ENCODE peak calls at places on chromosomes 6 and 20, in four cellular contexts. One of them, this sample, is unnamed.
A peak's percentile ranks its signal among the peaks of the same experiment; 100 is the strongest.

GRCh38 chr6:29887819-29888581 is 54.3 kb upstream of the HLA-A start:
- DNase-seq in bronchial epithelial cell: peak; percentile 13
- DNase-seq in cardiac muscle cell: peak; percentile 51
- DNase-seq in heart right ventricle: peak; percentile 82
- DNase-seq in this sample: peak; percentile 62

GRCh38 chr6:11044712-11045167 is 635 bp upstream of the ELOVL2 start:
- DNase-seq in bronchial epithelial cell: no peak
- DNase-seq in cardiac muscle cell: no peak
- DNase-seq in heart right ventricle: no peak
- DNase-seq in this sample: no peak

GRCh38 chr6:138637822-138638221 is 135.7 kb upstream of the CCDC28A start:
- DNase-seq in bronchial epithelial cell: no peak
- DNase-seq in cardiac muscle cell: no peak
- DNase-seq in heart right ventricle: no peak
- DNase-seq in this sample: no peak

GRCh38 chr6:131101911-131102680 is 33.2 kb upstream of the AKAP7 start:
- DNase-seq in bronchial epithelial cell: peak; percentile 48
- DNase-seq in cardiac muscle cell: no peak
- DNase-seq in heart right ventricle: no peak
- DNase-seq in this sample: no peak

GRCh38 chr6:130500693-130501092 is 134.9 kb downstream of the TMEM200A start:
- DNase-seq in bronchial epithelial cell: no peak
- DNase-seq in cardiac muscle cell: peak; percentile 13
- DNase-seq in heart right ventricle: no peak
- DNase-seq in this sample: no peak

GRCh38 chr20:59455392-59456341 is 148.7 kb upstream of the PHACTR3 start:
- DNase-seq in bronchial epithelial cell: peak; percentile 2
- DNase-seq in cardiac muscle cell: peak; percentile 21
- DNase-seq in heart right ventricle: peak; percentile 28
- DNase-seq in this sample: no peak

GRCh38 chr6:16799279-16800193 is 38.3 kb upstream of the ATXN1 start:
- DNase-seq in bronchial epithelial cell: peak; percentile 77
- DNase-seq in cardiac muscle cell: peak; percentile 16
- DNase-seq in heart right ventricle: no peak
- DNase-seq in this sample: no peak

GRCh38 chr6:131250121-131250520 is 114.9 kb downstream of the AKAP7 start:
- DNase-seq in bronchial epithelial cell: peak; percentile 51
- DNase-seq in cardiac muscle cell: peak; percentile 81
- DNase-seq in heart right ventricle: peak; percentile 31
- DNase-seq in this sample: no peak

GRCh38 chr6:43746613-43747101 is 23.4 kb upstream of the VEGFA start:
- DNase-seq in bronchial epithelial cell: no peak
- DNase-seq in cardiac muscle cell: peak; percentile 49
- DNase-seq in heart right ventricle: peak; percentile 35
- DNase-seq in this sample: no peak

GRCh38 chr6:92930212-92930611 is 489.1 kb downstream of the EPHA7 start:
- DNase-seq in bronchial epithelial cell: no peak
- DNase-seq in cardiac muscle cell: no peak
- DNase-seq in heart right ventricle: no peak
- DNase-seq in this sample: no peak

GRCh38 chr6:44659676-44660170 is 272.2 kb downstream of the CDC5L start:
- DNase-seq in bronchial epithelial cell: no peak
- DNase-seq in cardiac muscle cell: peak; percentile 60
- DNase-seq in heart right ventricle: no peak
- DNase-seq in this sample: no peak

GRCh38 chr6:131931063-131931745 is 20.0 kb downstream of the CCN2 start:
- DNase-seq in bronchial epithelial cell: no peak
- DNase-seq in cardiac muscle cell: peak; percentile 46
- DNase-seq in heart right ventricle: no peak
- DNase-seq in this sample: no peak

GRCh38 chr6:15248451-15249370 is 2.8 kb downstream of the JARID2 start:
- DNase-seq in bronchial epithelial cell: peak; percentile 80
- DNase-seq in cardiac muscle cell: peak; percentile 99
- DNase-seq in heart right ventricle: peak; percentile 92
- DNase-seq in this sample: peak; percentile 83

GRCh38 chr6:113763883-113764282 is 93.3 kb upstream of the MARCKS start:
- DNase-seq in bronchial epithelial cell: peak; percentile 100
- DNase-seq in cardiac muscle cell: peak; percentile 53
- DNase-seq in heart right ventricle: no peak
- DNase-seq in this sample: peak; percentile 98

GRCh38 chr6:152160346-152160745 is 352.9 kb downstream of the ESR1 start:
- DNase-seq in bronchial epithelial cell: peak; percentile 30
- DNase-seq in cardiac muscle cell: no peak
- DNase-seq in heart right ventricle: no peak
- DNase-seq in this sample: peak; percentile 49

GRCh38 chr20:53739799-53740785 is 146.5 kb upstream of the ZNF217 start:
- DNase-seq in bronchial epithelial cell: peak; percentile 63
- DNase-seq in cardiac muscle cell: peak; percentile 45
- DNase-seq in heart right ventricle: no peak
- DNase-seq in this sample: peak; percentile 27

GRCh38 chr20:62643521-62644043 is 1.3 kb downstream of the SLCO4A1 start:
- DNase-seq in bronchial epithelial cell: no peak
- DNase-seq in cardiac muscle cell: no peak
- DNase-seq in heart right ventricle: no peak
- DNase-seq in this sample: no peak

GRCh38 chr20:62644044-62644795 is 1.9 kb downstream of the SLCO4A1 start:
- DNase-seq in bronchial epithelial cell: no peak
- DNase-seq in cardiac muscle cell: no peak
- DNase-seq in heart right ventricle: no peak
- DNase-seq in this sample: no peak

GRCh38 chr20:62642666-62643520 is 590 bp downstream of the SLCO4A1 start:
- DNase-seq in bronchial epithelial cell: no peak
- DNase-seq in cardiac muscle cell: no peak
- DNase-seq in heart right ventricle: peak; percentile 36
- DNase-seq in this sample: peak; percentile 50

GRCh38 chr20:62640870-62641748 is 1.2 kb upstream of the SLCO4A1 start:
- DNase-seq in bronchial epithelial cell: no peak
- DNase-seq in cardiac muscle cell: no peak
- DNase-seq in heart right ventricle: no peak
- DNase-seq in this sample: no peak

DNA sequence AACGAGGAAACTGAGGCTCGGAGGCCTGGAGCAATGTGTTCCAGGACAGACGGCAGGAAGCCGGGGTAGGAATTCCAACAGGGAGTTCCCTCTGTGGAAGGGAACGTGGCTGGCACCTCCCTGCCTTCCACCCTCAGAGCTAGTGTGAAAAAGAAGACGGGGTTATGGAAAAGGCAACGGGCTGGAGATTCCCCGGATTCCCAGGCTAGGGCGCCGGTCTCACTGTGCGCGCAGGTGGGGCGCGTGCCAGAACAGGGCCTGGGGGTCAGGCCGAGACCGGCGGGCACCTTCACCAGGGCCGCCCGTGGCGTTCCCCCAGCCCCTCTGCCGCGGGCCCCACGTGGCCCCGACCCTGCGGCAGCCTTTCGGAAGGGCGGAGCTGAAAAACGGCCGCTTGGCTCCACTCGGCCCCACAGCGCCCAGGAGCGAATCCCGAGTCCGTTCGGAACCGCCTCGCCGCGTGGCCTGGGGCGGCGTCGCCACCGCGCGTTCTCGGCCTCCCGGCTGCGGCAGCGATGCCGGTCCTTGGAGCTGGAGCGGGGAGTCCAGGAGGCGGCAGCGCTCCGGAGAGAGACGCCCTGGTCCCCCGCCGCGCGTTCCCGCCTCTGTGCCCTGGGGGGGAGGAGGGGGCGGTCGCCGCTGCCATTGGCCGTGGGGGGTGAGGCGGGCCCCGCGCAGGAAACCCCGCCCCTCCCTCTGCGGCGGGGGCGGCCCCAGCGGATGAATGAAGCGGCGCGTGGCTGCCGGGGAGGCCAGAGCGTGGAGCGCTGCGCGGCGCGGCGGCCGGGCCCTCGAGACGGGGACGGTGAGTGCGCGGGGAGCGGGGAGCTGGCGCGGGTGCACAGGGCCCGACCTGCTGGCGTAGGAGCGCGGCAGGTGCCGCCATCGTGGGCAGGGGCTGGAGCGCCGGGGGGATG is at the start of gene SLCO4A1:
- DNase-seq in bronchial epithelial cell: no peak
- DNase-seq in cardiac muscle cell: peak; percentile 55
- DNase-seq in heart right ventricle: peak; percentile 86
- DNase-seq in this sample: no peak
- H3K27me3 ChIP-seq in bronchial epithelial cell: peaks cover 56% of the 10 kb centered on the region
- H3K27me3 ChIP-seq in cardiac muscle cell: peaks cover 69% of the 10 kb centered on the region
- H3K27me3 ChIP-seq in heart right ventricle: no peaks in the 10 kb centered on the region
- H3K27me3 ChIP-seq in this sample: peaks cover 67% of the 10 kb centered on the region

GRCh38 chr20:50340586-50340985 is 150.0 kb downstream of the CEBPB start:
- DNase-seq in bronchial epithelial cell: no peak
- DNase-seq in cardiac muscle cell: no peak
- DNase-seq in heart right ventricle: no peak
- DNase-seq in this sample: no peak
- TF ChIP-seq CTCF in bronchial epithelial cell: no peak
- TF ChIP-seq CTCF in cardiac muscle cell: no peak
- TF ChIP-seq CTCF in heart right ventricle: no peak
- TF ChIP-seq CTCF in this sample: no peak

GRCh38 chr20:23255658-23256385 is 94.8 kb upstream of the NXT1 start:
- DNase-seq in bronchial epithelial cell: no peak
- DNase-seq in cardiac muscle cell: peak; percentile 50
- DNase-seq in heart right ventricle: no peak
- DNase-seq in this sample: no peak

GRCh38 chr20:23253524-23253923 is 97.1 kb upstream of the NXT1 start:
- DNase-seq in bronchial epithelial cell: no peak
- DNase-seq in cardiac muscle cell: no peak
- DNase-seq in heart right ventricle: no peak
- DNase-seq in this sample: no peak

GRCh38 chr20:23255106-23255505 is 95.5 kb upstream of the NXT1 start:
- DNase-seq in bronchial epithelial cell: no peak
- DNase-seq in cardiac muscle cell: no peak
- DNase-seq in heart right ventricle: no peak
- DNase-seq in this sample: no peak

GRCh38 chr20:23254505-23254904 is 96.1 kb upstream of the NXT1 start:
- DNase-seq in bronchial epithelial cell: no peak
- DNase-seq in cardiac muscle cell: no peak
- DNase-seq in heart right ventricle: no peak
- DNase-seq in this sample: no peak

GRCh38 chr20:23254034-23254433 is 96.6 kb upstream of the NXT1 start:
- DNase-seq in bronchial epithelial cell: no peak
- DNase-seq in cardiac muscle cell: no peak
- DNase-seq in heart right ventricle: no peak
- DNase-seq in this sample: no peak
- H3K27me3 ChIP-seq in bronchial epithelial cell: no peaks in the 10 kb centered on the region
- H3K27me3 ChIP-seq in cardiac muscle cell: no peaks in the 10 kb centered on the region
- H3K27me3 ChIP-seq in heart right ventricle: no peaks in the 10 kb centered on the region
- H3K27me3 ChIP-seq in this sample: no peaks in the 10 kb centered on the region

GRCh38 chr6:170293881-170294755 is 3.2 kb upstream of the DLL1 start:
- DNase-seq in bronchial epithelial cell: no peak
- DNase-seq in cardiac muscle cell: no peak
- DNase-seq in heart right ventricle: no peak
- DNase-seq in this sample: no peak

GRCh38 chr6:170292111-170292777 is 1.4 kb upstream of the DLL1 start:
- DNase-seq in bronchial epithelial cell: no peak
- DNase-seq in cardiac muscle cell: no peak
- DNase-seq in heart right ventricle: no peak
- DNase-seq in this sample: no peak

GRCh38 chr6:170292778-170293164 is 1.9 kb upstream of the DLL1 start:
- DNase-seq in bronchial epithelial cell: peak; percentile 46
- DNase-seq in cardiac muscle cell: no peak
- DNase-seq in heart right ventricle: no peak
- DNase-seq in this sample: no peak

GRCh38 chr6:170294813-170295518 is 4.1 kb upstream of the DLL1 start:
- DNase-seq in bronchial epithelial cell: no peak
- DNase-seq in cardiac muscle cell: no peak
- DNase-seq in heart right ventricle: no peak
- DNase-seq in this sample: no peak

DNA sequence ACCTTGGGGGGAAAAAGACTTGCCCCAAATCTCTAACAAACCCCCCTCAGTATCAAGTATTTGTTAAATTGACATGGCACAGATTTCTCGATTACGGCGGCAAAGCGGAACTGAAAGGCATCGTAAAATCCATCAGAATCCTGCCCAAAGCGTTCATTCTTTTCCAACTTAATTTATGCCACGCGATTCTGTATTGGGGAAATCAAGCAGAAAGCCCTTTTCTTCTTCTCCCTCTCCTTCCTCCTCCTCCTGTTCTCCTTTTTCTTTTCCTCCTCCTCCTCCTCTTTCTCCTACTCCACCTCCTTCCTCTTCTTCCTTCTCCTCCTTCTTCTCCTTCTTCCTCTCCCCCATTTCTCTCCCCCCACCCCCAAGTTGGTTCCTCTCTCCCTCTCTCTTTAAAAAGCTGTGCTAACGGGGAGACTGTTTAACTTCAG is 2.5 kb upstream of the DLL1 start:
- DNase-seq in bronchial epithelial cell: no peak
- DNase-seq in cardiac muscle cell: no peak
- DNase-seq in heart right ventricle: no peak
- DNase-seq in this sample: no peak
- TF ChIP-seq CTCF in bronchial epithelial cell: no peak
- TF ChIP-seq CTCF in cardiac muscle cell: no peak
- TF ChIP-seq CTCF in heart right ventricle: no peak
- TF ChIP-seq CTCF in this sample: no peak

GRCh38 chr6:107523794-107524193 is 33.9 kb downstream of the SOBP start:
- DNase-seq in bronchial epithelial cell: no peak
- DNase-seq in cardiac muscle cell: no peak
- DNase-seq in heart right ventricle: no peak
- DNase-seq in this sample: no peak

GRCh38 chr6:107517274-107517673 is 27.4 kb downstream of the SOBP start:
- DNase-seq in bronchial epithelial cell: no peak
- DNase-seq in cardiac muscle cell: no peak
- DNase-seq in heart right ventricle: no peak
- DNase-seq in this sample: no peak

GRCh38 chr6:107523054-107523791 is 33.3 kb downstream of the SOBP start:
- DNase-seq in bronchial epithelial cell: no peak
- DNase-seq in cardiac muscle cell: no peak
- DNase-seq in heart right ventricle: no peak
- DNase-seq in this sample: no peak
- H3K27me3 ChIP-seq in bronchial epithelial cell: no peaks in the 10 kb centered on the region
- H3K27me3 ChIP-seq in cardiac muscle cell: no peaks in the 10 kb centered on the region
- H3K27me3 ChIP-seq in heart right ventricle: no peaks in the 10 kb centered on the region
- H3K27me3 ChIP-seq in this sample: peaks cover 41% of the 10 kb centered on the region

DNA sequence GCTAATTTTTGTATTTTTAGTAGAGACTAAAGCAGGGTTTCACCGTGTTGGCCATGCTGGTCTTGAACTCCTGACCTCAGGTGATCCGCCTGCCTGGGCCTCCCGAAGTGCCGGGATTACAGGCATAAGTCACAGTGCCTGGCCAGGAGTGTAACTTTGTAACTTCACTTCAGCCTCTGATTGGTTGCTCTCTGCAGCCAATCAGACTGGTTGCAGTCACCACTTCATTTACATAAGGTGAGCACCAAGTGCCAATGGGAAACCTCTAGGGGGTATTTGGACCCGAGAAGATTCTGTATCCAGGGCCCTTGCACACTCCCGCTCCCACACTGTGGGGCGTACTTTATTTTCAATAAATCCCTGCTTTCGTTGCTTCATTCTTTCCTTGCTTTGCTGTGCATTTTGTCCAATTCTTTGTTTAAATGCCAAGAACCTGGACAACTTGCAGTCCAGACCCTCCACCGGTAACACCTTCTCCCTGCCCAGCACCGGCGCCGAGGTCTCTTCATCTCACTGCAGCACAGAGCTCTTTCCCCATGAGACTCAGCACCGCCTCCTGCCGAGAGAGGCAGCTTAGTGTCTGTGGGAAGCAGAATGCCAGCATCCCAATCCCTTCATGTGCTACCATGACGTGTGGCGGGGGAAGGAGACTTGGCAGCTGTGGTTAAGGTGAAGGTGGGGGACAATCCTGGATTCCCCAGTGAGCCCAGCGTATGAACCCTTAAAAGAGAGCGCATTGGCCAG is 14.0 kb upstream of the MRGBP start:
- DNase-seq in bronchial epithelial cell: no peak
- DNase-seq in cardiac muscle cell: no peak
- DNase-seq in heart right ventricle: no peak
- DNase-seq in this sample: no peak
- TF ChIP-seq CTCF in bronchial epithelial cell: no peak
- TF ChIP-seq CTCF in cardiac muscle cell: peak; percentile 37
- TF ChIP-seq CTCF in heart right ventricle: no peak
- TF ChIP-seq CTCF in this sample: peak; percentile 23

GRCh38 chr6:1625352-1625773 is 15.6 kb downstream of the FOXC1 start:
- DNase-seq in bronchial epithelial cell: peak; percentile 9
- DNase-seq in cardiac muscle cell: no peak
- DNase-seq in heart right ventricle: no peak
- DNase-seq in this sample: no peak
- H3K27me3 ChIP-seq in bronchial epithelial cell: peaks cover 2% of the 10 kb centered on the region
- H3K27me3 ChIP-seq in cardiac muscle cell: peaks cover 81% of the 10 kb centered on the region
- H3K27me3 ChIP-seq in heart right ventricle: no peaks in the 10 kb centered on the region
- H3K27me3 ChIP-seq in this sample: peaks cover 23% of the 10 kb centered on the region